ENCODE peak calls at places on chromosomes 1 and 21, in five cellular contexts. S, I, P, U and L are unnamed samples.

GRCh38 chr1:51622455-51622913 is 5.6 kb downstream of the OSBPL9 start:
- DNase-seq in P (peak), U (no peak), S (peak), I (peak), L (no peak)

GRCh38 chr1:79469121-79469520 is 462.6 kb upstream of the ADGRL4 start:
- DNase-seq in P (no peak), I (no peak), S (no peak), U (no peak), L (no peak)

GRCh38 chr1:198444792-198445191 is 95.7 kb downstream of the ATP6V1G3 start:
- DNase-seq in S (no peak), P (no peak), U (no peak), I (no peak), L (no peak)

GRCh38 chr21:39647476-39647875 is 34.7 kb downstream of the B3GALT5 start:
- DNase-seq in P (no peak), S (no peak), U (peak), I (no peak), L (no peak)

GRCh38 chr1:200428482-200429205 is 18.8 kb upstream of the ZNF281 start:
- DNase-seq in P (no peak), S (no peak), U (no peak), I (no peak), L (no peak)

GRCh38 chr1:183139281-183139942 is 46.7 kb upstream of the LAMC2 start:
- DNase-seq in S (no peak), I (no peak), U (no peak), P (no peak), L (no peak)

GRCh38 chr1:7948950-7949349 is 8.3 kb upstream of the TNFRSF9 start:
- DNase-seq in I (no peak), U (peak), P (no peak), S (no peak), L (no peak)

GRCh38 chr1:206469933-206470691 is at the start of gene IKBKE:
- DNase-seq in I (peak), U (peak), P (peak), S (no peak), L (peak)

GRCh38 chr1:225816643-225817538 is 7.0 kb downstream of the EPHX1 start:
- DNase-seq in U (no peak), S (no peak), P (peak), I (no peak), L (no peak)

GRCh38 chr1:247456914-247457638 is 828 bp downstream of the OR2B11 start:
- DNase-seq in S (no peak), I (no peak), P (no peak), U (no peak), L (no peak)

GRCh38 chr1:65420590-65421340 is at the start of the genes LEPR and LEPROT:
- DNase-seq in U (no peak), P (no peak), S (peak), I (no peak), L (no peak)

GRCh38 chr21:16156841-16157240 is 427.1 kb downstream of the USP25 start:
- DNase-seq in U (no peak), I (no peak), P (no peak), S (no peak), L (no peak)

GRCh38 chr21:34511787-34512451 is at the start of gene KCNE1:
- DNase-seq in U (no peak), I (no peak), P (no peak), S (no peak), L (no peak)

GRCh38 chr1:201468844-201469644 is at the start of gene PHLDA3:
- DNase-seq in S (peak), I (peak), U (no peak), P (peak), L (no peak)

GRCh38 chr1:212753766-212754165 is 37.8 kb downstream of the NSL1 start:
- DNase-seq in U (no peak), S (no peak), I (no peak), P (no peak), L (no peak)

GRCh38 chr1:5331101-5331500 is 661.1 kb downstream of the NPHP4 start:
- DNase-seq in U (no peak), I (no peak), S (no peak), P (no peak), L (no peak)

GRCh38 chr1:77347646-77348045 is 65.8 kb downstream of the AK5 start:
- DNase-seq in I (peak), U (no peak), S (no peak), P (no peak), L (no peak)

GRCh38 chr1:46558966-46559365 is 7.5 kb upstream of the KNCN start:
- DNase-seq in S (no peak), U (no peak), I (no peak), P (no peak), L (no peak)

GRCh38 chr1:161399257-161399998 is 31.8 kb upstream of the CFAP126 start:
- DNase-seq in I (peak), S (peak), P (peak), U (peak), L (peak)

GRCh38 chr1:150551784-150552691 is 2.8 kb downstream of the ADAMTSL4 start:
- DNase-seq in I (peak), S (no peak), U (no peak), P (peak), L (peak)

GRCh38 chr1:91148641-91149069 is 126.8 kb upstream of the ZNF644 start:
- DNase-seq in I (peak), U (no peak), S (no peak), P (no peak), L (no peak)

GRCh38 chr21:33492571-33492970 is 1.1 kb upstream of the DNAJC28 start:
- DNase-seq in I (no peak), U (no peak), P (no peak), S (no peak), L (no peak)

GRCh38 chr21:38798481-38798882 is 7.2 kb upstream of the ETS2 start:
- DNase-seq in I (no peak), S (no peak), U (no peak), P (peak), L (no peak)

GRCh38 chr1:14115976-14116375 is 416.0 kb downstream of the PRDM2 start:
- DNase-seq in P (no peak), I (no peak), S (no peak), U (no peak), L (no peak)